ENCODE peak calls at places on chromosomes 1 and 21, in four cellular contexts. P, W, M and Y are unnamed samples.
A peak's percentile ranks its signal among the peaks of the same experiment; 100 is the strongest.

GRCh38 chr1:66025188-66025587 is 232.5 kb downstream of the PDE4B start:
- DNase-seq in M (no peak), P (no peak), W (no peak), Y (no peak)

GRCh38 chr1:231138221-231138620 is 23.6 kb upstream of the TRIM67 start:
- DNase-seq in W (no peak), M (no peak), P (no peak), Y (no peak)

GRCh38 chr1:156438278-156438987 is 62.1 kb downstream of the MEF2D start:
- DNase-seq in P (no peak), W (no peak), M (no peak), Y (no peak)

GRCh38 chr1:26848947-26849774 is 13.8 kb upstream of the SFN start:
- DNase-seq in M (peak; percentile 36), P (no peak), W (peak; percentile 71), Y (no peak)

GRCh38 chr21:26739189-26739588 is 106.0 kb downstream of the ADAMTS1 start:
- DNase-seq in P (no peak), M (no peak), W (peak; percentile 59), Y (no peak)

GRCh38 chr1:243917177-243917862 is 67.3 kb upstream of the AKT3 start:
- DNase-seq in M (peak; percentile 34), W (peak; percentile 83), P (peak; percentile 16), Y (peak; percentile 19)

GRCh38 chr1:246364415-246364941 is 142.6 kb downstream of the SMYD3 start:
- DNase-seq in P (no peak), W (no peak), M (no peak), Y (no peak)

GRCh38 chr21:32062591-32063227 is 189.9 kb downstream of the HUNK start:
- DNase-seq in P (no peak), M (no peak), W (no peak), Y (no peak)

GRCh38 chr1:41670558-41670957 is 186.1 kb upstream of the EDN2 start:
- DNase-seq in W (peak; percentile 36), P (no peak), M (peak; percentile 53), Y (no peak)

GRCh38 chr1:26335774-26336476 is 18.0 kb downstream of the CRYBG2 start:
- DNase-seq in M (no peak), W (no peak), P (no peak), Y (no peak)

GRCh38 chr1:158227904-158228623 is 26.2 kb upstream of the CD1A start:
- DNase-seq in P (no peak), W (no peak), M (no peak), Y (no peak)

GRCh38 chr1:219312967-219313366 is 139.3 kb downstream of the LYPLAL1 start:
- DNase-seq in P (no peak), W (peak; percentile 64), M (no peak), Y (no peak)

GRCh38 chr1:212930986-212931678 is 19.2 kb upstream of the VASH2 start:
- DNase-seq in M (no peak), P (no peak), W (no peak), Y (no peak)

GRCh38 chr21:22791986-22792560 is 1793.9 kb downstream of the NCAM2 start:
- DNase-seq in M (peak; percentile 29), W (peak; percentile 59), P (peak; percentile 36), Y (no peak)

GRCh38 chr21:34888569-34889286 is 160.4 kb downstream of the RUNX1 start:
- DNase-seq in M (peak; percentile 89), P (peak; percentile 81), W (peak; percentile 97), Y (peak; percentile 81)

GRCh38 chr21:45430521-45431501 is 25.8 kb downstream of the COL18A1 start:
- DNase-seq in P (no peak), W (peak; percentile 58), M (no peak), Y (no peak)

GRCh38 chr21:41653944-41654625 is 112.8 kb downstream of the RIPK4 start:
- DNase-seq in M (no peak), P (no peak), W (peak; percentile 90), Y (no peak)

GRCh38 chr1:34970829-34971228 is 14.3 kb downstream of the TMEM35B start:
- DNase-seq in W (no peak), M (no peak), P (no peak), Y (no peak)

GRCh38 chr1:200253774-200254495 is 155.9 kb downstream of the ZNF281 start:
- DNase-seq in P (no peak), W (no peak), M (peak; percentile 24), Y (no peak)

GRCh38 chr1:33713058-33713877 is 150.6 kb upstream of the HMGB4 start:
- DNase-seq in M (no peak), P (no peak), W (no peak), Y (no peak)

GRCh38 chr1:35301674-35302392 is 33.3 kb downstream of the ZMYM4 start:
- DNase-seq in P (no peak), M (no peak), W (no peak), Y (no peak)

GRCh38 chr1:12708956-12709555 is 6.9 kb upstream of the AADACL3 start:
- DNase-seq in M (no peak), P (no peak), W (no peak), Y (no peak)

GRCh38 chr1:18936814-18937481 is 19.5 kb downstream of the IFFO2 start:
- DNase-seq in W (no peak), P (no peak), M (no peak), Y (no peak)

GRCh38 chr1:160614410-160614809 is 32.4 kb downstream of the SLAMF1 start:
- DNase-seq in M (no peak), W (no peak), P (no peak), Y (no peak)

GRCh38 chr1:201877877-201878339 is 10.8 kb upstream of the SHISA4 start:
- DNase-seq in W (peak; percentile 66), P (no peak), M (peak; percentile 48), Y (no peak)

GRCh38 chr1:86487131-86487804 is 18.5 kb downstream of the CLCA1 start:
- DNase-seq in M (peak; percentile 69), W (peak; percentile 61), P (no peak), Y (no peak)

GRCh38 chr1:109821221-109821669 is 57.5 kb upstream of the EPS8L3 start:
- DNase-seq in W (peak; percentile 96), P (no peak), M (peak; percentile 65), Y (no peak)

GRCh38 chr1:33086384-33086850 is 5.5 kb downstream of the AZIN2 start:
- DNase-seq in M (peak; percentile 70), W (peak; percentile 88), P (peak; percentile 73), Y (no peak)

GRCh38 chr1:156103521-156103947 is 11.0 kb upstream of the LMNA start:
- DNase-seq in W (peak; percentile 71), P (no peak), M (no peak), Y (no peak)

GRCh38 chr1:228010921-228011320 is 4.1 kb downstream of the WNT3A start:
- DNase-seq in M (no peak), P (no peak), W (no peak), Y (no peak)

GRCh38 chr1:206588492-206588891 is 23.8 kb downstream of the EIF2D start:
- DNase-seq in M (no peak), W (no peak), P (no peak), Y (no peak)